ENCODE peak calls at places on chromosome 12, in six cellular contexts. J is lung; M is CD8-positive, alpha-beta memory T cell; S is lower lobe of right lung; G is aorta; R is endothelial cell of umbilical vein. Q is an unnamed sample.

GRCh38 chr12:94200069-94200468 is 51.7 kb downstream of the PLXNC1 start:
- DNase-seq in J (no peak), M (no peak), S (no peak), G (no peak), R (no peak), Q (no peak)

GRCh38 chr12:116955382-116956021 is 44.8 kb downstream of the FBXW8 start:
- DNase-seq in J (peak), M (no peak), S (peak), G (no peak), R (no peak), Q (peak)

GRCh38 chr12:59067068-59067467 is 146.8 kb upstream of the LRIG3 start:
- DNase-seq in J (no peak), M (no peak), S (no peak), G (no peak), R (peak), Q (peak)

GRCh38 chr12:121436706-121437105 is 36.8 kb downstream of the RNF34 start:
- DNase-seq in J (no peak), M (no peak), S (no peak), G (no peak), R (no peak), Q (no peak)

GRCh38 chr12:75389061-75389460 is 1.8 kb upstream of the GLIPR1L2 start:
- DNase-seq in J (no peak), M (no peak), S (no peak), G (no peak), R (peak), Q (peak)

GRCh38 chr12:66144796-66145754 is 14.5 kb upstream of the LLPH start:
- DNase-seq in J (peak), M (no peak), S (no peak), G (no peak), R (peak), Q (peak)

GRCh38 chr12:69834566-69834965 is 9.5 kb downstream of the MYRFL start:
- DNase-seq in J (no peak), M (no peak), S (no peak), G (no peak), R (peak), Q (no peak)

GRCh38 chr12:14879222-14879933 is 6.3 kb downstream of the MGP start:
- DNase-seq in J (no peak), M (no peak), S (no peak), G (no peak), R (peak), Q (no peak)

GRCh38 chr12:70831538-70831937 is 89.0 kb downstream of the PTPRR start:
- DNase-seq in J (no peak), M (no peak), S (no peak), G (no peak), R (no peak), Q (peak)

GRCh38 chr12:114476159-114476558 is 70.2 kb upstream of the TBX5 start:
- DNase-seq in J (no peak), M (no peak), S (no peak), G (no peak), R (no peak), Q (peak)

GRCh38 chr12:130555628-130556485 is 160.2 kb downstream of the RIMBP2 start:
- DNase-seq in J (no peak), M (no peak), S (no peak), G (no peak), R (no peak), Q (no peak)

GRCh38 chr12:104669851-104670337 is 213.1 kb downstream of the CHST11 start:
- DNase-seq in J (peak), M (peak), S (peak), G (peak), R (no peak), Q (no peak)

GRCh38 chr12:86496595-86496994 is 240.4 kb upstream of the MGAT4C start:
- DNase-seq in J (no peak), M (no peak), S (no peak), G (no peak), R (no peak), Q (no peak)

GRCh38 chr12:5217936-5218335 is 174.3 kb downstream of the KCNA5 start:
- DNase-seq in J (no peak), M (no peak), S (no peak), G (no peak), R (no peak), Q (no peak)

GRCh38 chr12:96456265-96456974 is 33.0 kb upstream of the CFAP54 start:
- DNase-seq in J (no peak), M (no peak), S (no peak), G (no peak), R (no peak), Q (no peak)

GRCh38 chr12:10235761-10236631 is 23.3 kb downstream of the GABARAPL1 start:
- DNase-seq in J (no peak), M (peak), S (no peak), G (no peak), R (peak), Q (peak)

GRCh38 chr12:67068773-67069450 is 200.2 kb upstream of the CAND1 start:
- DNase-seq in J (no peak), M (no peak), S (peak), G (no peak), R (peak), Q (peak)

GRCh38 chr12:53052419-53053222 is 2.8 kb downstream of the TNS2 start:
- DNase-seq in J (peak), M (no peak), S (peak), G (peak), R (peak), Q (peak)

GRCh38 chr12:80988986-80989385 is 51.3 kb upstream of the LIN7A start:
- DNase-seq in J (no peak), M (no peak), S (no peak), G (no peak), R (no peak), Q (peak)

GRCh38 chr12:11675952-11676505 is 26.6 kb downstream of the ETV6 start:
- DNase-seq in J (no peak), M (no peak), S (no peak), G (no peak), R (no peak), Q (peak)

GRCh38 chr12:25717552-25717951 is 164.5 kb upstream of the LMNTD1 start:
- DNase-seq in J (no peak), M (no peak), S (no peak), G (no peak), R (no peak), Q (no peak)

GRCh38 chr12:93174048-93174447 is 203.7 kb upstream of the NUDT4 start:
- DNase-seq in J (no peak), M (no peak), S (no peak), G (no peak), R (peak), Q (peak)
- H3K27ac ChIP-seq in J (peak), M (no peak), S (no peak), G (no peak), R (no peak), Q (no peak)

DNA sequence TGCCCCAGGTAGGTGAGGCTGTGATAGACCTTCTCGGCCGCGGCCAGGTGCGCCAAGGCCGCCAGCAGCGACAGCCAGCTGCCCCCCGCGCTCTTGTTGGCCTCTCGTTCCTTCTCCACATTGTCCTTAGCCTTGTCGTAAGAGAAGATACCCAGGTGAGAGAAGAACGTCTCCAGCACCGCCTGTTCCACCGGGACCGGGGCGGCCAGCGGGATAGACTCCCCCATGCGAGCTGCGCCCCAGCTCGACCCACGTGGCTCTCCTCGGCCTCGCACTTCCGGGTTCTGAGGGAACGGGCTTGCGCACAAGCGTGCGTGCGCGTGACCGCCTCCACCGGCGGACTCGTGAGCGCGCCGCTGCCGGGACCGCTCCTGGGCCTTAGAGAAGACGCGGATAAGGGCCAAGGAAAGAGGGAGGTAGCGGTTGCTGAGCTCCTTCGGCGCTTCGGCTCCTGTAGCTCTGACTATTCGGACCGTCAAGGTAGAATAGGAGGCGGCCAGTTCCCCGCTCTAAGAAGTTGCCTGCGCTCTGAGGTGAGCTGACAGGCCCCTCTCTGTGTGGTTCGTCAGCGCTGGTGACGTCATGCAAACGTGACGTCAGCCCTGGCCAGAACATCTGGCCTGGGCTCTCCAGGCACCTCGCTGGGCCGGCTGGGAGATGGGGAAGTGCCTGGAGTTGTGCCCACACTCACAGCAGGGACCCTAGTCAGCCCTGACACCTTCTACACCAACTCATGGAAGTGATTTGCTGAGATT is at the start of gene KICS2:
- DNase-seq in J (peak), M (peak), S (peak), G (peak), R (peak), Q (peak)
- H3K27ac ChIP-seq in J (peak), M (peak), S (peak), G (peak), R (peak), Q (peak)

GRCh38 chr12:13805038-13805437 is 176.4 kb downstream of the GRIN2B start:
- DNase-seq in J (no peak), M (no peak), S (no peak), G (no peak), R (no peak), Q (no peak)
- H3K27ac ChIP-seq in J (no peak), M (no peak), S (no peak), G (no peak), R (no peak), Q (no peak)

GRCh38 chr12:3791475-3791874 is 38.6 kb upstream of the CRACR2A start:
- DNase-seq in J (no peak), M (no peak), S (no peak), G (no peak), R (no peak), Q (no peak)
- H3K27ac ChIP-seq in J (no peak), M (no peak), S (no peak), G (no peak), R (no peak), Q (no peak)

GRCh38 chr12:120264086-120264485 is 1.4 kb downstream of the PXN start:
- DNase-seq in J (no peak), M (no peak), S (no peak), G (no peak), R (no peak), Q (peak)
- H3K27ac ChIP-seq in J (peak), M (peak), S (peak), G (peak), R (peak), Q (peak)

DNA sequence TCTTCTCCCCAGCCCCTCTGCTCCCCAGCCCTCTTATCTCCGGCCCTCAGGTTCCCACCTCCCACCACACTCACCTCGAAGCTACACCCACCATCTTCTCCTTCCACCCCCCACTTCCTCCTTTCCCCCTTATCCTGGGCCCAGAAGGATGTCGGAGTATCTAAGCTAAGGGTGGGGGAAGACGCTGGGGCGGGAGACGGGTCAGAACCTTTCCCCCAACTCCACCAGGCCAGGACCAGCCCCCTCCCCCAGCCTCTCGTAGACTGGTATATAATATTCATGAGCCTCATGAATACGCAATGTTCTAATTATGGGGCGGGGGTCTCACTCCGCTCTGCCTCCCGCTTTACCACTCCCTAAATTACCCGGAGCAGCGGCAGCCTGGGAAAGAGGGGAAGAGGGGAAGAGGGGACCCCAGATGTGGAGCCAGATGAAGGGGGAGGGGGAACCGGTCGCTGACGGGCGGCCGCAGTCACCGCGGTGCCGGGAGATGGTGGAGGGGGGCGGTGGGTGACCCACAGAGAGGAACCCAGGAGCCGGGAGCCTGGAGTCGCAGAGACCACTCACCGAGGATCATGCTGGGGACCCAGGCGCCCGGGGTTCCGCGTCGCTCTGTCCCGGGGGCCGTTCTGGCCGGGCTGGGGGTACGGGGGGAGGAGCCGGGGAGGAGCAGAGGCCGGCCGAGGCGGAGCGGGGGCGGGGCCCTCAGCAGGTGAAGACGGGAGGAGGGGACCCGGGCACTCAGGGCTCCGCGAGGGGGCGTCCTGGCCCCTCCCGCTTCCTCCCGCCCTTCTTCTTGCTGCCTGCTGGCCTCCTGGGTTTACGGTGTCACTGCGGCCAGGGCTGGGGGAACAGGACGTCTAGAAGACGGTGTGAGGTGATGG is 6.4 kb upstream of the ZNF385A start:
- DNase-seq in J (no peak), M (peak), S (no peak), G (peak), R (no peak), Q (no peak)
- H3K27ac ChIP-seq in J (no peak), M (peak), S (no peak), G (no peak), R (no peak), Q (no peak)

DNA sequence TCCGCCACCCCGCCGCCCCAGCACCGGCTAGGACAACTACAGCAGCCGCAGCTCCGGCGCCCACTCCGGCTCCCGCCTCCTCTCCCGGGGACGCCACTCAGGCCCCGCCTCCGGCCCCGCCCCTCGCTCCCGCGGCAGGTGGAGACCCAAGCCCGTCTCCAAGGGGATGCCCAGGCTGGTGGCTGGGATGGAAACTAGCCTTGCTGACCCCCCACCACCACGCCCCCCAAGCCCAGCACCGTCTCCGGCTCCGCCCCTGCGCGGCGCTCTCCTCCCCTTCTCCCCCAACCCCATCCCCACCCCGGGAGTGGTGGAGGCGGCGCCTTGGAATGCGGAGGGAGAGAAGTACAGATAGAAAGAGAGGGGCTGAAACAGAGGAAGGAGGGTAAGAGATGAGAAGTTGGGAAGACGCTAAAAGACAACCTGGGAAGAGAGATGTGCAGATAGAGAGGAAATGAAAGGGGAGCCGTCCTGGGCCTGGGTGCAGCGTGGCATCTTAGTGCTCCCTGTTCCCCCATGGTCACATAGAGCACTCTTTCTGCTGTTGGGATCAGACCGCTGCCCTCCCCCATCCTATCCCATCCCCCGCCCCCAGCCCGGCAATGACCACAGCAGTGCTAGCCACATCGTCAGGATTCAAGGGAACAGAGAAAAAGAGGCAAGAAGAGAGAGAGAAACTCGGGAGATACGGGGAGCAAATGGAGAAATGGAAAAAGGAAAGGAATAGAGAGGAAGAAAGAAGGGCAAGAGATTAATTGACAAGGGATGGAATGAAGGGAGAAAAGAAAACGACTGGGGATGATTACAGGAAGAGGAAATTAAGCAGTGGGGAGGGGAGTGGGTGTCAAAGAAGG is at the start of gene ITGA7:
- DNase-seq in J (peak), M (peak), S (peak), G (peak), R (no peak), Q (peak)
- H3K27ac ChIP-seq in J (peak), M (no peak), S (no peak), G (peak), R (no peak), Q (no peak)

DNA sequence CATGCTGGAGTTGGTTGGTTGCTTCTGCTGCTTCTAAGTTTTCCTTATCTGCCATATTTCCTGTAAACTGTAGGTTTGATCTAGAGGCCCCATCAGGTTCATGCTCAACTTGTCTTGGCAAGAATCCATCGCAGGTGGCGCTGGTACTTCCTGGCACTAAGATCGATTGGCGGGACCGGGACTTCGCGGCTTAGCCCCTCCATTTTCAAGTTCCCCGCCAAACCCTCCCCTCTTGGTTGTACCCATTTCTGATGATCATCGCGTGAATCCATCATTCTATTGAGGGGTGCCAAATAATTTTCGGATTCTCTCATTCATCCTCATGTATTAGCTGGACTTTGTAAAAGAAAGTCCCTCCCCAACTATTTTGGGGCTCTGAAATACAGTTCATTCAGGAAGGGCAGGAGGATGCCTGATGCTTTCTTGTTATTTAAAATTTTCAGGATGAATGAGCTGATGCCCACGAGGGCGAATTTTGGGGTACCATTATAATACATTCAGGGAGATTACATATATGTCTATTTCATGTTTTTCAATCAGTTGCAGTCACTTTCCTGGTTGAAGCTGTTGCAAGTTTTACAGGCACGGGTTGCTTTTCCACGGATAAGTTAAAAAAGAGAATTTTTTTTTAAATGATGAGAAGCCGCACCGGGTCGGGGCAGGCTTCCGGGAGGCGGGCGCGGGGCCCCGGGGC is 424 bp upstream of the BRI3BP start:
- DNase-seq in J (peak), M (peak), S (peak), G (no peak), R (peak), Q (peak)
- H3K27ac ChIP-seq in J (no peak), M (peak), S (no peak), G (no peak), R (no peak), Q (no peak)